ENCODE peak calls at places on chromosomes 11 and 22, in ten cellular contexts. One of them, this sample, is unnamed.

GRCh38 chr22:40345801-40346177 is 511 bp upstream of the ADSL start:
- DNase-seq in AG10803: peak
- DNase-seq in adipocyte: peak
- DNase-seq in A172: no peak
- DNase-seq in T-cell: peak
- DNase-seq in T-helper 22 cell: peak
- DNase-seq in midbrain: no peak
- DNase-seq in amniotic stem cell: peak
- DNase-seq in fibroblast of the aortic adventitia: no peak
- DNase-seq in activated T-cell treated with anti-CD3 and anti-CD28 coated beads, Interleukin-2, amount 50 U/mL, for 48 hours: peak
- DNase-seq in this sample: no peak

GRCh38 chr11:112345708-112346107 is 85.0 kb upstream of the PLET1 start:
- DNase-seq in AG10803: no peak
- DNase-seq in adipocyte: no peak
- DNase-seq in A172: no peak
- DNase-seq in T-cell: no peak
- DNase-seq in T-helper 22 cell: no peak
- DNase-seq in midbrain: no peak
- DNase-seq in amniotic stem cell: no peak
- DNase-seq in fibroblast of the aortic adventitia: no peak
- DNase-seq in activated T-cell treated with anti-CD3 and anti-CD28 coated beads, Interleukin-2, amount 50 U/mL, for 48 hours: no peak
- DNase-seq in this sample: no peak

GRCh38 chr11:79206951-79207350 is 233.9 kb downstream of the TENM4 start:
- DNase-seq in AG10803: no peak
- DNase-seq in adipocyte: no peak
- DNase-seq in A172: no peak
- DNase-seq in T-cell: no peak
- DNase-seq in T-helper 22 cell: no peak
- DNase-seq in midbrain: no peak
- DNase-seq in amniotic stem cell: no peak
- DNase-seq in fibroblast of the aortic adventitia: no peak
- DNase-seq in activated T-cell treated with anti-CD3 and anti-CD28 coated beads, Interleukin-2, amount 50 U/mL, for 48 hours: no peak
- DNase-seq in this sample: no peak

GRCh38 chr22:48651981-48652538 is 1175.6 kb downstream of the BRD1 start:
- DNase-seq in AG10803: no peak
- DNase-seq in adipocyte: no peak
- DNase-seq in A172: peak
- DNase-seq in T-cell: no peak
- DNase-seq in T-helper 22 cell: no peak
- DNase-seq in midbrain: no peak
- DNase-seq in amniotic stem cell: no peak
- DNase-seq in fibroblast of the aortic adventitia: no peak
- DNase-seq in activated T-cell treated with anti-CD3 and anti-CD28 coated beads, Interleukin-2, amount 50 U/mL, for 48 hours: no peak
- DNase-seq in this sample: no peak

GRCh38 chr11:110712643-110713468 is 619 bp upstream of the ARHGAP20 start:
- DNase-seq in AG10803: peak
- DNase-seq in adipocyte: peak
- DNase-seq in A172: no peak
- DNase-seq in T-cell: no peak
- DNase-seq in T-helper 22 cell: peak
- DNase-seq in midbrain: peak
- DNase-seq in amniotic stem cell: no peak
- DNase-seq in fibroblast of the aortic adventitia: peak
- DNase-seq in activated T-cell treated with anti-CD3 and anti-CD28 coated beads, Interleukin-2, amount 50 U/mL, for 48 hours: no peak
- DNase-seq in this sample: peak

GRCh38 chr11:11536650-11537049 is 85.2 kb downstream of the GALNT18 start:
- DNase-seq in AG10803: no peak
- DNase-seq in adipocyte: no peak
- DNase-seq in A172: no peak
- DNase-seq in T-cell: no peak
- DNase-seq in T-helper 22 cell: no peak
- DNase-seq in midbrain: no peak
- DNase-seq in amniotic stem cell: no peak
- DNase-seq in fibroblast of the aortic adventitia: no peak
- DNase-seq in activated T-cell treated with anti-CD3 and anti-CD28 coated beads, Interleukin-2, amount 50 U/mL, for 48 hours: no peak
- DNase-seq in this sample: no peak

GRCh38 chr11:9753031-9753430 is 89.2 kb downstream of the SWAP70 start:
- DNase-seq in AG10803: peak
- DNase-seq in adipocyte: peak
- DNase-seq in A172: peak
- DNase-seq in T-cell: no peak
- DNase-seq in T-helper 22 cell: no peak
- DNase-seq in midbrain: no peak
- DNase-seq in amniotic stem cell: no peak
- DNase-seq in fibroblast of the aortic adventitia: peak
- DNase-seq in activated T-cell treated with anti-CD3 and anti-CD28 coated beads, Interleukin-2, amount 50 U/mL, for 48 hours: no peak
- DNase-seq in this sample: no peak

GRCh38 chr11:114209904-114210303 is 86.3 kb upstream of the NNMT start:
- DNase-seq in AG10803: no peak
- DNase-seq in adipocyte: no peak
- DNase-seq in A172: no peak
- DNase-seq in T-cell: no peak
- DNase-seq in T-helper 22 cell: no peak
- DNase-seq in midbrain: no peak
- DNase-seq in amniotic stem cell: no peak
- DNase-seq in fibroblast of the aortic adventitia: no peak
- DNase-seq in activated T-cell treated with anti-CD3 and anti-CD28 coated beads, Interleukin-2, amount 50 U/mL, for 48 hours: no peak
- DNase-seq in this sample: no peak

GRCh38 chr22:33842421-33843094 is 77.7 kb downstream of the LARGE1 start:
- DNase-seq in AG10803: no peak
- DNase-seq in adipocyte: no peak
- DNase-seq in A172: no peak
- DNase-seq in T-cell: no peak
- DNase-seq in T-helper 22 cell: no peak
- DNase-seq in midbrain: no peak
- DNase-seq in amniotic stem cell: no peak
- DNase-seq in fibroblast of the aortic adventitia: no peak
- DNase-seq in activated T-cell treated with anti-CD3 and anti-CD28 coated beads, Interleukin-2, amount 50 U/mL, for 48 hours: no peak
- DNase-seq in this sample: no peak

GRCh38 chr11:40130427-40130826 is 1329.0 kb downstream of the LRRC4C start:
- DNase-seq in AG10803: no peak
- DNase-seq in adipocyte: no peak
- DNase-seq in A172: no peak
- DNase-seq in T-cell: no peak
- DNase-seq in T-helper 22 cell: no peak
- DNase-seq in midbrain: peak
- DNase-seq in amniotic stem cell: no peak
- DNase-seq in fibroblast of the aortic adventitia: no peak
- DNase-seq in activated T-cell treated with anti-CD3 and anti-CD28 coated beads, Interleukin-2, amount 50 U/mL, for 48 hours: no peak
- DNase-seq in this sample: peak

GRCh38 chr11:125273519-125274000 is 109.0 kb downstream of the PKNOX2 start:
- DNase-seq in AG10803: no peak
- DNase-seq in adipocyte: no peak
- DNase-seq in A172: no peak
- DNase-seq in T-cell: no peak
- DNase-seq in T-helper 22 cell: no peak
- DNase-seq in midbrain: no peak
- DNase-seq in amniotic stem cell: no peak
- DNase-seq in fibroblast of the aortic adventitia: peak
- DNase-seq in activated T-cell treated with anti-CD3 and anti-CD28 coated beads, Interleukin-2, amount 50 U/mL, for 48 hours: no peak
- DNase-seq in this sample: no peak